ENCODE peak calls at places on chromosome 20, in seven cellular contexts. H is COR-L47, R is PC-3, D is mesendoderm, P is SK-MEL-5, L is COLO829, A is fibroblast of villous mesenchyme. Y is an unnamed sample.

GRCh38 chr20:38139919-38140753 is 24.9 kb downstream of the TGM2 start:
- DNase-seq in H (peak; percentile 37), R (no peak), D (peak; percentile 70), P (peak; percentile 24), L (no peak), A (peak; percentile 82), Y (peak; percentile 58)

GRCh38 chr20:7879883-7880282 is 60.4 kb downstream of the HAO1 start:
- DNase-seq in H (no peak), R (peak; percentile 90), D (no peak), P (peak; percentile 66), L (no peak), A (peak; percentile 64), Y (no peak)

GRCh38 chr20:35111141-35111888 is 18.7 kb upstream of the TRPC4AP start:
- DNase-seq in H (no peak), R (peak; percentile 58), D (no peak), P (no peak), L (no peak), A (no peak), Y (no peak)

GRCh38 chr20:37228111-37228510 is 33.5 kb downstream of the GHRH start:
- DNase-seq in H (no peak), R (no peak), D (no peak), P (no peak), L (no peak), A (no peak), Y (no peak)

GRCh38 chr20:8267009-8267408 is 134.9 kb downstream of the PLCB1 start:
- DNase-seq in H (peak; percentile 90), R (no peak), D (no peak), P (no peak), L (no peak), A (no peak), Y (no peak)

GRCh38 chr20:54062812-54063280 is 7.5 kb downstream of the BCAS1 start:
- DNase-seq in H (no peak), R (peak; percentile 79), D (peak; percentile 57), P (peak; percentile 86), L (peak; percentile 84), A (peak; percentile 41), Y (no peak)

GRCh38 chr20:10498196-10498595 is 63.1 kb downstream of the SLX4IP start:
- DNase-seq in H (no peak), R (no peak), D (peak; percentile 68), P (peak; percentile 46), L (no peak), A (no peak), Y (peak; percentile 71)

GRCh38 chr20:20143646-20144045 is 91.3 kb downstream of the CFAP61 start:
- DNase-seq in H (no peak), R (no peak), D (no peak), P (peak; percentile 75), L (no peak), A (no peak), Y (no peak)

GRCh38 chr20:53001502-53002301 is 29.5 kb downstream of the TSHZ2 start:
- DNase-seq in H (no peak), R (no peak), D (no peak), P (peak; percentile 78), L (peak; percentile 49), A (no peak), Y (no peak)

GRCh38 chr20:34143951-34144350 is 31.9 kb upstream of the EIF2S2 start:
- DNase-seq in H (no peak), R (no peak), D (no peak), P (no peak), L (no peak), A (peak; percentile 46), Y (no peak)

Y was measured in ELF-1.